ENCODE peak calls at places on chromosomes 1 and 21, in four cellular contexts. J is activated T-helper 1 cell treated with anti-CD3 and anti-CD28 coated beads, Interleukin-2, amount 50 U/mL, for 16 hours; H is C1 segment of cervical spinal cord; N is AG04450. R is an unnamed sample.

GRCh38 chr1:1179983-1180861 is 6.5 kb downstream of the TTLL10 start:
- DNase-seq in H (no peak), N (no peak), J (no peak), R (no peak)

GRCh38 chr1:153203130-153203529 is at the start of gene LELP1:
- DNase-seq in N (no peak), H (no peak), J (no peak), R (no peak)

GRCh38 chr1:7008331-7008730 is 223.1 kb downstream of the CAMTA1 start:
- DNase-seq in H (no peak), N (no peak), J (no peak), R (no peak)

GRCh38 chr1:172647987-172648386 is 10.9 kb upstream of the FASLG start:
- DNase-seq in H (no peak), J (no peak), N (no peak), R (no peak)

GRCh38 chr1:156508205-156508954 is 7.8 kb upstream of the MEF2D start:
- DNase-seq in N (no peak), J (no peak), H (no peak), R (no peak)

GRCh38 chr1:160800645-160801408 is 4.9 kb downstream of the LY9 start:
- DNase-seq in N (no peak), H (no peak), J (no peak), R (no peak)

GRCh38 chr1:2189459-2190425 is 4.8 kb downstream of the FAAP20 start:
- DNase-seq in N (peak), H (peak), J (peak), R (peak)

GRCh38 chr1:248924696-248925532 is 18.9 kb downstream of the PGBD2 start:
- DNase-seq in H (no peak), J (no peak), N (no peak), R (no peak)

GRCh38 chr1:236064674-236065508 is at the start of gene NID1:
- DNase-seq in J (no peak), H (no peak), N (no peak), R (peak)

GRCh38 chr1:119372493-119373086 is 4.0 kb downstream of the HAO2 start:
- DNase-seq in H (no peak), J (no peak), N (no peak), R (no peak)

GRCh38 chr1:93129507-93130099 is 50.5 kb downstream of the MTF2 start:
- DNase-seq in H (no peak), J (no peak), N (no peak), R (no peak)

GRCh38 chr1:113391643-113392271 is 1.4 kb downstream of the MAGI3 start:
- DNase-seq in H (no peak), J (no peak), N (no peak), R (no peak)

GRCh38 chr1:36775716-36776115 is 258.6 kb downstream of the GRIK3 start:
- DNase-seq in H (no peak), N (no peak), J (no peak), R (no peak)

GRCh38 chr1:159172599-159173291 is 1.3 kb downstream of the CADM3 start:
- DNase-seq in J (no peak), H (no peak), N (no peak), R (no peak)

GRCh38 chr21:40714516-40714915 is 132.4 kb downstream of the DSCAM start:
- DNase-seq in H (no peak), N (no peak), J (no peak), R (no peak)

GRCh38 chr1:26838474-26839338 is 12.2 kb downstream of the ZDHHC18 start:
- DNase-seq in N (no peak), H (no peak), J (peak), R (no peak)

GRCh38 chr1:51324271-51325010 is 5.9 kb downstream of the TTC39A start:
- DNase-seq in H (no peak), N (no peak), J (no peak), R (no peak)

GRCh38 chr1:91844862-91845528 is 41.0 kb downstream of the TGFBR3 start:
- DNase-seq in J (no peak), N (peak), H (no peak), R (no peak)

GRCh38 chr1:61640531-61641125 is 84.3 kb downstream of the TM2D1 start:
- DNase-seq in N (no peak), H (no peak), J (no peak), R (no peak)

GRCh38 chr1:30038134-30039025 is 685.0 kb downstream of the MATN1 start:
- DNase-seq in H (no peak), N (no peak), J (no peak), R (no peak)

GRCh38 chr1:145918992-145919939 is 749 bp upstream of the PEX11B start:
- DNase-seq in H (no peak), N (no peak), J (no peak), R (no peak)

GRCh38 chr1:181104790-181105133 is 16.3 kb downstream of the IER5 start:
- DNase-seq in N (no peak), H (no peak), J (peak), R (no peak)

GRCh38 chr1:53139911-53140310 is 2.5 kb downstream of the SLC1A7 start:
- DNase-seq in J (no peak), N (no peak), H (no peak), R (no peak)

GRCh38 chr21:45983981-45984551 is 2.5 kb downstream of the COL6A1 start:
- DNase-seq in N (no peak), J (no peak), H (no peak), R (no peak)

GRCh38 chr21:41794600-41794999 is 27.7 kb upstream of the RIPK4 start:
- DNase-seq in J (no peak), N (no peak), H (no peak), R (no peak)

GRCh38 chr1:226123591-226124471 is 61.3 kb downstream of the H3-3A start:
- DNase-seq in N (no peak), H (no peak), J (no peak), R (no peak)

GRCh38 chr1:212229654-212230053 is 55.6 kb upstream of the PPP2R5A start:
- DNase-seq in J (no peak), N (peak), H (no peak), R (no peak)

GRCh38 chr1:65066379-65066765 is 81.6 kb upstream of the AK4 start:
- DNase-seq in J (no peak), N (no peak), H (no peak), R (peak)

GRCh38 chr1:62093261-62093660 is 101.4 kb upstream of the L1TD1 start:
- DNase-seq in H (no peak), J (no peak), N (no peak), R (no peak)

GRCh38 chr1:167708940-167709389 is 12.8 kb upstream of the MPZL1 start:
- DNase-seq in J (no peak), N (no peak), H (no peak), R (no peak)

GRCh38 chr1:205519541-205520131 is 15.2 kb downstream of the CDK18 start:
- DNase-seq in N (no peak), J (no peak), H (no peak), R (peak)

GRCh38 chr1:18246543-18246942 is 138.9 kb downstream of the IGSF21 start:
- DNase-seq in N (no peak), H (no peak), J (no peak), R (no peak)

GRCh38 chr1:214762902-214763301 is 159.9 kb downstream of the CENPF start:
- DNase-seq in J (no peak), H (no peak), N (no peak), R (no peak)

GRCh38 chr1:153540394-153541361 is at the start of gene S100A5:
- DNase-seq in J (no peak), N (no peak), H (no peak), R (no peak)

R was measured in caudate nucleus.